ENCODE peak calls at places on chromosomes 4 and X, in five cellular contexts. K, P, X, Q and A are unnamed samples.

GRCh38 chr4:70945452-70946055 is 43.4 kb downstream of the MOB1B start:
- DNase-seq in K (peak; percentile 66), P (no peak), X (no peak), Q (no peak), A (no peak)

GRCh38 chr4:125316781-125317525 is 2.2 kb downstream of the FAT4 start:
- DNase-seq in K (peak; percentile 35), P (no peak), X (peak; percentile 64), Q (peak; percentile 59), A (no peak)

GRCh38 chr4:110224812-110225211 is 26.4 kb upstream of the ELOVL6 start:
- DNase-seq in K (peak; percentile 57), P (no peak), X (no peak), Q (no peak), A (no peak)

GRCh38 chr4:37476256-37476655 is 209.9 kb downstream of the RELL1 start:
- DNase-seq in K (no peak), P (no peak), X (no peak), Q (peak; percentile 14), A (peak; percentile 22)

GRCh38 chrX:140088438-140088837 is 123.1 kb upstream of the CXorf66 start:
- DNase-seq in K (no peak), P (no peak), X (no peak), Q (no peak), A (no peak)

GRCh38 chr4:76305971-76306881 is at the start of gene STBD1:
- DNase-seq in K (peak; percentile 49), P (peak; percentile 47), X (peak; percentile 88), Q (peak; percentile 81), A (peak; percentile 85)

GRCh38 chrX:34656842-34657780 is at the start of gene TMEM47:
- DNase-seq in K (peak; percentile 70), P (peak; percentile 68), X (peak; percentile 97), Q (peak; percentile 87), A (peak; percentile 14)

GRCh38 chr4:7765676-7766075 is 174.0 kb downstream of the AFAP1 start:
- DNase-seq in K (no peak), P (no peak), X (no peak), Q (no peak), A (no peak)

GRCh38 chrX:35726176-35726575 is 72.0 kb upstream of the MAGEB16 start:
- DNase-seq in K (peak; percentile 3), P (no peak), X (no peak), Q (no peak), A (peak; percentile 15)

GRCh38 chr4:108416831-108417230 is 203.5 kb upstream of the RPL34 start:
- DNase-seq in K (no peak), P (no peak), X (no peak), Q (no peak), A (no peak)

GRCh38 chr4:108415389-108415788 is 205.0 kb upstream of the RPL34 start:
- DNase-seq in K (no peak), P (no peak), X (no peak), Q (no peak), A (no peak)

GRCh38 chr4:108411836-108412235 is 208.5 kb upstream of the RPL34 start:
- DNase-seq in K (no peak), P (no peak), X (no peak), Q (no peak), A (no peak)
- H3K18ac ChIP-seq in K (no peak overlapping the region), P (no peak overlapping the region), X (no peak overlapping the region), Q (no peak overlapping the region), A (no peak overlapping the region)

GRCh38 chrX:43345166-43345565 is 310.9 kb upstream of the MAOA start:
- DNase-seq in K (no peak), P (no peak), X (no peak), Q (no peak), A (no peak)

GRCh38 chrX:43350935-43351334 is 305.2 kb upstream of the MAOA start:
- DNase-seq in K (no peak), P (no peak), X (no peak), Q (no peak), A (no peak)

DNA sequence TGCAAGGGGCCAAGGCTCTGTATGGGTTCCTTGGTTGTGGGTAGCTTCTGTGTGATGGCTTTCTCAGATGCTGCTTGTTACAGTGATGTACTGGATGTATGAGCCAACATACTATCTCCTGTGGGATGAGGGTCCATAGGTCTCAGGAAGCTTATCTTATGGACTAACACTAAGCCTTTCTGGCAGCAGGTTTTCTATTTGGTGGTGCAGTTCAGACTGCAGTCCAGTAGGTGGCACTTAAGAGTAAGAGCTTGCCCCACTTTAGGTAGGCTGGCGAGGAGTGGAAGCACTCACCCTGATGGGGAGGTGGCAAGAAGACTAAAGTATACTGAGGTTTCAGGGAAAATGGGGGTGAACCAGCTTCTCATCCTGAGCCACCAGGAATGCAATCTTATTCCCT is 306.7 kb upstream of the MAOA start:
- DNase-seq in K (peak; percentile 19), P (no peak), X (peak; percentile 76), Q (peak; percentile 71), A (peak; percentile 24)
- H3K4me2 ChIP-seq in K (no peak overlapping the region), P (no peak overlapping the region), X (no peak overlapping the region), Q (no peak overlapping the region), A (no peak overlapping the region)

DNA sequence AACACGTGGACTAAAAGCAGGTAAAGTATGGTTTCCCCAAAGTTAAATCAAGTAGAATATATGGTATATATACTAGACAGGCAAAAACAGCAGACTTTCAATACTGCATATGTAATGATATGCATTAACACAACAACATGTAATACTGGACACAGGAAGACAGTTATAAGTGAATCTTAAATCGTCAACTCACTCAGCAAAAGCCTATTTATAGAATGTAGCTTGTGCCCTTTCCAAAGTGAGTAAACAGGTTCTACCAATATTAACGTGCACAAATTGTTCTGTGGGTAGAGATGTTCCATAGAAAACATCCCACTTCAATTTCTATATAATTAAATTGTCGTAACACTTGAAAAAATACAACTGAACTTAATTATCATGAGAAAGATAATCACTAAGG is 30.6 kb downstream of the FAM241A start:
- DNase-seq in K (no peak), P (no peak), X (no peak), Q (no peak), A (no peak)
- H3K18ac ChIP-seq in K (no peak overlapping the region), P (no peak overlapping the region), X (no peak overlapping the region), Q (no peak overlapping the region), A (no peak overlapping the region)

GRCh38 chr4:791201-791865 is 34.6 kb downstream of the CPLX1 start:
- DNase-seq in K (no peak), P (no peak), X (no peak), Q (no peak), A (no peak)

GRCh38 chr4:791866-792630 is 33.9 kb downstream of the CPLX1 start:
- DNase-seq in K (no peak), P (no peak), X (peak; percentile 71), Q (peak; percentile 44), A (peak; percentile 54)

GRCh38 chr4:793109-793861 is 32.6 kb downstream of the CPLX1 start:
- DNase-seq in K (no peak), P (no peak), X (no peak), Q (peak; percentile 26), A (no peak)

GRCh38 chr4:793941-794621 is 31.8 kb downstream of the CPLX1 start:
- DNase-seq in K (peak; percentile 22), P (no peak), X (no peak), Q (no peak), A (no peak)

GRCh38 chr4:792729-793108 is 33.2 kb downstream of the CPLX1 start:
- DNase-seq in K (no peak), P (no peak), X (no peak), Q (no peak), A (no peak)
- H3K4me2 ChIP-seq in K (no peak overlapping the region), P (no peak overlapping the region), X (no peak overlapping the region), Q (no peak overlapping the region), A (no peak overlapping the region)

DNA sequence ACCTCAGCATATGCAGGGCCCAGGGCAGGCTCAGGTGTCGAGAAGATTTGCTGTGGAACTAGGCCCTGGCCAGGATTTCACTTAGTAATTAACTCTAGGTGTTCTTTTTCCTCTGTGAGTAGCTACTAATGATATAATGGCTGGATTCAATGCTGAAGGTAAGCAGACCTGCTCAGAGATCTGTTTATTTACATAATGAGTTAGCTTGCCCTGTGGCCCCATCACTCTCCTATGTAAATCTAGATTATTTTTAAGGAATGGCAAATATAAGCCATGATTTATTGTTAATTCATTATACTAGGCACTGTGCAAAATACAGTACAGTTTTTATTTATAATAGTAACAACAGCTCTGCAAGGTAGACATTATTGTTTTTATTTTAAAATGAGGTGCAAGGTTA is 117.2 kb downstream of the IRF2 start:
- DNase-seq in K (no peak), P (no peak), X (no peak), Q (no peak), A (no peak)
- H3K18ac ChIP-seq in K (no peak overlapping the region), P (no peak overlapping the region), X (no peak overlapping the region), Q (no peak overlapping the region), A (no peak overlapping the region)

GRCh38 chr4:92263575-92263974 is 40.2 kb upstream of the GRID2 start:
- DNase-seq in K (no peak), P (no peak), X (no peak), Q (no peak), A (no peak)

GRCh38 chr4:92262371-92262770 is 41.4 kb upstream of the GRID2 start:
- DNase-seq in K (no peak), P (no peak), X (no peak), Q (no peak), A (no peak)

GRCh38 chr4:92263010-92263409 is 40.8 kb upstream of the GRID2 start:
- DNase-seq in K (no peak), P (no peak), X (no peak), Q (no peak), A (no peak)

GRCh38 chr4:92264163-92264562 is 39.6 kb upstream of the GRID2 start:
- DNase-seq in K (no peak), P (no peak), X (no peak), Q (no peak), A (no peak)

GRCh38 chr4:92261256-92261655 is 42.5 kb upstream of the GRID2 start:
- DNase-seq in K (no peak), P (no peak), X (no peak), Q (no peak), A (no peak)
- H3K4me2 ChIP-seq in K (no peak overlapping the region), P (no peak overlapping the region), X (no peak overlapping the region), Q (no peak overlapping the region), A (no peak overlapping the region)

GRCh38 chr4:168979338-168979737 is 30.7 kb downstream of the CBR4 start:
- DNase-seq in K (no peak), P (no peak), X (no peak), Q (no peak), A (no peak)
- H3K18ac ChIP-seq in K (no peak overlapping the region), P (no peak overlapping the region), X (no peak overlapping the region), Q (no peak overlapping the region), A (no peak overlapping the region)

DNA sequence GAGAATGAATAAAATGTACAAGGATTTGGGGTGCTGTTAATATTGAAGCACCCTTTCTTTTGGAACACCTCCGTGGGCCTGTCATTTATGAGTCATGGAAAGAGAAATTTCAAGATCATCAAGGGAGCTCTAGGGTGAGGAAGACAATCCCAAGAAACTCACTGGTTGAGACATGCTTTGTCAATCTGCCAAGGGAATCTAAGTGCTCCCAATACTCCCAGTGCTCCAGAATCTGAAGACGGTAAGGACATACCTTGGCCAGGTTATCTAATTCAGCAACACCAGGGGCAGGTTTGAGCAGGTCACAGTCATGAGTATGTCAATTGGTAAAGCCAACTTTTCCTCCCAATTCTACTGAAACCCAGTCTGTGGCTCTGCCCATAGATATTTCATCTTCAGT is 556.4 kb upstream of the CPEB2 start:
- DNase-seq in K (no peak), P (no peak), X (no peak), Q (no peak), A (no peak)
- H3K4me2 ChIP-seq in K (no peak overlapping the region), P (no peak overlapping the region), X (no peak overlapping the region), Q (no peak overlapping the region), A (no peak overlapping the region)